ENCODE peak calls at places on chromosomes 5 and 9, in seven cellular contexts. K is NCI-H774; V is lower leg skin; P is activated CD4-positive, alpha-beta T cell treated with anti-CD3 and anti-CD28 coated beads for 36 hours; W is left cardiac atrium; G is fibroblast of gingiva; R is left ventricle myocardium superior. Q is an unnamed sample.

GRCh38 chr9:7376213-7376612 is 423.4 kb downstream of the DMAC1 start:
- DNase-seq in P (no peak), V (no peak), G (no peak), K (no peak), R (no peak), W (no peak), Q (no peak)

GRCh38 chr9:114884787-114885452 is 45.5 kb downstream of the TNFSF8 start:
- DNase-seq in K (no peak), R (no peak), G (peak; percentile 51), W (no peak), V (no peak), P (no peak), Q (no peak)

GRCh38 chr9:97924386-97924785 is 2.1 kb upstream of the TRMO start:
- DNase-seq in K (no peak), P (no peak), R (no peak), G (no peak), V (no peak), W (no peak), Q (no peak)

GRCh38 chr9:78769684-78770083 is 472.8 kb downstream of the PSAT1 start:
- DNase-seq in G (no peak), R (no peak), P (no peak), W (no peak), V (no peak), K (no peak), Q (no peak)

GRCh38 chr5:173888473-173889135 is 455 bp downstream of the CPEB4 start:
- DNase-seq in W (peak; percentile 40), P (peak; percentile 32), K (no peak), V (no peak), G (peak; percentile 12), R (peak; percentile 45), Q (peak; percentile 54)

GRCh38 chr9:13274901-13275641 is 4.4 kb downstream of the MPDZ start:
- DNase-seq in V (no peak), K (no peak), W (no peak), R (no peak), P (no peak), G (peak; percentile 31), Q (peak; percentile 38)

GRCh38 chr5:74503-75109 is 17.4 kb upstream of the PLEKHG4B start:
- DNase-seq in P (no peak), W (no peak), R (no peak), K (no peak), G (no peak), V (peak; percentile 58), Q (no peak)

GRCh38 chr9:111533099-111533785 is 8.3 kb downstream of the ZNF483 start:
- DNase-seq in K (no peak), R (no peak), W (no peak), G (peak; percentile 3), V (no peak), P (no peak), Q (peak; percentile 12)

GRCh38 chr5:109983135-109983534 is 293.4 kb downstream of the MAN2A1 start:
- DNase-seq in P (no peak), W (no peak), R (no peak), K (no peak), G (no peak), V (no peak), Q (no peak)

GRCh38 chr9:136057236-136058151 is 37.6 kb downstream of the NACC2 start:
- DNase-seq in W (no peak), K (no peak), R (no peak), P (no peak), G (no peak), V (peak; percentile 68), Q (no peak)

GRCh38 chr9:20884985-20885593 is 146.4 kb downstream of the HACD4 start:
- DNase-seq in P (peak; percentile 78), R (peak; percentile 44), G (peak; percentile 50), W (peak; percentile 61), V (no peak), K (peak; percentile 4), Q (peak; percentile 66)

GRCh38 chr9:72322259-72322658 is 42.7 kb downstream of the ZFAND5 start:
- DNase-seq in K (no peak), G (peak; percentile 11), V (no peak), P (no peak), W (no peak), R (no peak), Q (peak; percentile 17)

GRCh38 chr9:129887210-129888084 is 52.2 kb downstream of the USP20 start:
- DNase-seq in G (peak; percentile 37), P (peak; percentile 84), W (no peak), R (no peak), V (no peak), K (no peak), Q (no peak)

GRCh38 chr9:5621327-5621726 is 7.6 kb upstream of the RIC1 start:
- DNase-seq in G (no peak), W (no peak), K (no peak), P (no peak), V (no peak), R (no peak), Q (peak; percentile 85)

GRCh38 chr9:111992523-111992922 is 95.9 kb downstream of the UGCG start:
- DNase-seq in P (peak; percentile 62), R (no peak), V (no peak), W (no peak), G (no peak), K (no peak), Q (peak; percentile 47)

GRCh38 chr5:170791325-170791954 is 7.9 kb downstream of the GABRP start:
- DNase-seq in G (peak; percentile 52), V (no peak), W (peak; percentile 58), K (peak; percentile 33), R (peak; percentile 73), P (peak; percentile 59), Q (peak; percentile 42)

GRCh38 chr5:135149956-135150723 is 116.1 kb upstream of the PITX1 start:
- DNase-seq in V (peak; percentile 54), G (no peak), R (no peak), K (no peak), W (no peak), P (no peak), Q (no peak)

GRCh38 chr5:1745806-1746370 is 53.7 kb downstream of the MRPL36 start:
- DNase-seq in G (no peak), K (no peak), R (no peak), V (peak; percentile 70), W (no peak), P (peak; percentile 2), Q (no peak)

GRCh38 chr9:123102380-123103113 is 69.1 kb downstream of the GPR21 start:
- DNase-seq in R (no peak), V (no peak), G (peak; percentile 25), P (no peak), W (no peak), K (no peak), Q (no peak)

GRCh38 chr5:40622463-40623252 is 57.1 kb upstream of the PTGER4 start:
- DNase-seq in R (no peak), K (no peak), V (no peak), G (no peak), P (no peak), W (no peak), Q (no peak)

GRCh38 chr9:135995816-135996215 is 34.6 kb upstream of the UBAC1 start:
- DNase-seq in R (no peak), W (no peak), V (no peak), P (no peak), K (no peak), G (no peak), Q (no peak)

GRCh38 chr5:12623408-12623807 is 719.2 kb upstream of the CTNND2 start:
- DNase-seq in W (no peak), K (no peak), G (no peak), R (no peak), V (no peak), P (no peak), Q (no peak)

GRCh38 chr5:167877319-167877718 is 414.1 kb upstream of the WWC1 start:
- DNase-seq in W (no peak), G (no peak), V (no peak), K (no peak), R (no peak), P (no peak), Q (no peak)

GRCh38 chr9:126618590-126619335 is 5.0 kb downstream of the LMX1B start:
- DNase-seq in K (no peak), V (no peak), W (no peak), G (no peak), R (no peak), P (no peak), Q (no peak)

GRCh38 chr9:734831-735511 is 106.5 kb upstream of the DMRT1 start:
- DNase-seq in R (no peak), V (peak; percentile 72), G (peak; percentile 98), K (no peak), W (peak; percentile 35), P (no peak), Q (peak; percentile 96)

GRCh38 chr9:129720181-129720864 is 32.5 kb downstream of the PTGES start:
- DNase-seq in K (no peak), G (no peak), P (no peak), W (no peak), V (no peak), R (no peak), Q (no peak)

GRCh38 chr5:57772512-57772911 is 289.9 kb upstream of the ACTBL2 start:
- DNase-seq in P (no peak), K (no peak), R (no peak), G (no peak), V (no peak), W (no peak), Q (no peak)

GRCh38 chr5:14105717-14106435 is 37.3 kb upstream of the TRIO start:
- DNase-seq in W (peak; percentile 27), K (no peak), P (no peak), G (peak; percentile 68), V (no peak), R (no peak), Q (peak; percentile 86)

GRCh38 chr5:83453937-83454336 is 17.6 kb upstream of the VCAN start:
- DNase-seq in P (no peak), W (no peak), V (no peak), K (no peak), G (no peak), R (no peak), Q (no peak)

GRCh38 chr5:74595143-74595915 is 45.2 kb downstream of the ENC1 start:
- DNase-seq in K (no peak), V (no peak), G (no peak), P (no peak), R (no peak), W (no peak), Q (peak; percentile 20)

GRCh38 chr9:128321879-128322341 is 337 bp downstream of the TRUB2 start:
- DNase-seq in G (no peak), R (no peak), W (no peak), V (no peak), P (no peak), K (peak; percentile 71), Q (no peak)

GRCh38 chr9:12916037-12916436 is 141.2 kb downstream of the LURAP1L start:
- DNase-seq in V (no peak), W (no peak), K (no peak), R (no peak), P (no peak), G (peak; percentile 71), Q (peak; percentile 66)

GRCh38 chr9:4114569-4115505 is 185.0 kb downstream of the GLIS3 start:
- DNase-seq in P (no peak), K (no peak), G (peak; percentile 82), R (no peak), W (no peak), V (no peak), Q (no peak)

GRCh38 chr9:127311239-127311741 is 46.7 kb downstream of the GARNL3 start:
- DNase-seq in P (peak; percentile 47), G (peak; percentile 84), V (no peak), W (no peak), K (peak; percentile 52), R (no peak), Q (peak; percentile 91)

GRCh38 chr9:107486674-107487520 is 2.7 kb downstream of the KLF4 start:
- DNase-seq in G (peak; percentile 13), P (no peak), W (peak; percentile 32), K (no peak), V (peak; percentile 88), R (no peak), Q (peak; percentile 21)

GRCh38 chr5:88805151-88805784 is 77.7 kb downstream of the MEF2C start:
- DNase-seq in R (no peak), K (no peak), G (no peak), V (no peak), P (no peak), W (no peak), Q (no peak)

GRCh38 chr9:126147186-126147585 is 179.4 kb upstream of the MVB12B start:
- DNase-seq in P (no peak), V (peak; percentile 68), K (no peak), R (no peak), G (no peak), W (no peak), Q (no peak)

GRCh38 chr5:104606258-104606829 is 1043.8 kb upstream of the NUDT12 start:
- DNase-seq in W (no peak), P (no peak), V (no peak), K (no peak), R (no peak), G (no peak), Q (no peak)